ENCODE peak calls at places on chromosomes 6 and 20, in seven cellular contexts. J is GM23338, V is neural progenitor cell, H is GM23248, G is PC-3, L is HCT116, M is hepatocyte. A is an unnamed sample.

GRCh38 chr20:11172881-11173280 is 499.1 kb upstream of the JAG1 start:
- DNase-seq in J (no peak), V (no peak), H (no peak), G (no peak), L (no peak), M (no peak), A (no peak)

GRCh38 chr20:58864346-58864745 is 11.8 kb downstream of the GNAS start:
- DNase-seq in J (no peak), V (no peak), H (no peak), G (peak), L (no peak), M (no peak), A (peak)

GRCh38 chr6:75752365-75752764 is 3.3 kb downstream of the MYO6 start:
- DNase-seq in J (no peak), V (no peak), H (peak), G (peak), L (no peak), M (peak), A (no peak)

GRCh38 chr20:2151805-2152727 is 50.4 kb downstream of the STK35 start:
- DNase-seq in J (no peak), V (no peak), H (peak), G (peak), L (no peak), M (peak), A (no peak)

GRCh38 chr20:58017237-58017969 is 211.1 kb downstream of the ANKRD60 start:
- DNase-seq in J (no peak), V (no peak), H (peak), G (peak), L (peak), M (no peak), A (no peak)

GRCh38 chr20:4082406-4083102 is 67.2 kb upstream of the RNF24 start:
- DNase-seq in J (peak), V (peak), H (peak), G (peak), L (no peak), M (peak), A (no peak)

GRCh38 chr6:143498428-143498827 is 13.1 kb downstream of the FUCA2 start:
- DNase-seq in J (no peak), V (no peak), H (no peak), G (no peak), L (no peak), M (no peak), A (no peak)

GRCh38 chr6:126170875-126171489 is 168.9 kb upstream of the CENPW start:
- DNase-seq in J (peak), V (peak), H (peak), G (peak), L (no peak), M (peak), A (peak)

GRCh38 chr20:32457476-32457986 is 99.4 kb downstream of the ASXL1 start:
- DNase-seq in J (peak), V (peak), H (peak), G (peak), L (no peak), M (peak), A (no peak)

GRCh38 chr6:128597956-128598355 is 77.6 kb upstream of the PTPRK start:
- DNase-seq in J (no peak), V (no peak), H (peak), G (peak), L (no peak), M (no peak), A (no peak)

GRCh38 chr6:156589281-156589680 is 187.9 kb upstream of the ARID1B start:
- DNase-seq in J (no peak), V (no peak), H (peak), G (no peak), L (no peak), M (no peak), A (no peak)

GRCh38 chr6:24761193-24761835 is 13.4 kb upstream of the GMNN start:
- DNase-seq in J (peak), V (peak), H (no peak), G (no peak), L (no peak), M (no peak), A (no peak)
- H2AFZ ChIP-seq in J (peak), V (peak), H (no peak), G (peak), L (no peak), M (no peak), A (peak)

GRCh38 chr20:14493408-14493807 is 156.0 kb upstream of the FLRT3 start:
- DNase-seq in J (no peak), V (no peak), H (no peak), G (no peak), L (no peak), M (no peak), A (no peak)

GRCh38 chr20:14494355-14494754 is 156.9 kb upstream of the FLRT3 start:
- DNase-seq in J (no peak), V (no peak), H (no peak), G (no peak), L (no peak), M (no peak), A (no peak)

GRCh38 chr20:14491436-14491835 is 154.0 kb upstream of the FLRT3 start:
- DNase-seq in J (no peak), V (no peak), H (no peak), G (no peak), L (no peak), M (no peak), A (no peak)

GRCh38 chr20:14489544-14489943 is 152.1 kb upstream of the FLRT3 start:
- DNase-seq in J (no peak), V (no peak), H (no peak), G (no peak), L (no peak), M (no peak), A (no peak)

GRCh38 chr20:14488756-14489479 is 151.5 kb upstream of the FLRT3 start:
- DNase-seq in J (no peak), V (no peak), H (no peak), G (peak), L (no peak), M (no peak), A (no peak)
- TF ChIP-seq EZH2phosphoT487 in J (no peak), V (no peak), H (no peak), G (no peak), L (no peak), M (no peak), A (no peak)

DNA sequence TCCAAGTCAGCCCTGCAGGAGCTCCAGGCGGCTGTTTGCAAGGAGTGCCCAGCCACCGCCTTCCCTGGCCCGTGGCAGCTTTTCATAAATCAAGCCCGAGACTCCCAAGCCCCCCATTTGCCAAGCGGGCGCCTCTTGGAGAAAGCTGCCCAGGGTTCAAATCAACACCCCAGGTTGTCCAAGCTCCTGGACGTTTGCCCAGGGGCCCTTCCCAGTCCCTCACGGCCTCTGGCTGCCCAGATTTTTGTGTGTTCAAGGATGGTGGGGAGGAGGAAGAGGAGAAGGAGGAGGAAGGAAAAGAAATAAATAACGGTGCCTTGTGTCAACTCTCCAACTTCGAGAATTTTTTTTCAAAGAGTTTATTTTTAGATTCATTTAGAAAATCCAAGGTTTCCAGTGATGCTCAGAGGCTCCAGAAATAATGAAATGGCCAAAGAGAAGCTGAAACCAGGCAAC is 20.6 kb upstream of the NFATC2 start:
- DNase-seq in J (no peak), V (no peak), H (peak), G (no peak), L (no peak), M (peak), A (no peak)
- H3K27ac ChIP-seq in J (no peak), V (no peak), H (peak), G (peak), L (no peak), M (peak), A (no peak)

GRCh38 chr20:37102571-37102970 is 6.8 kb upstream of the RBL1 start:
- DNase-seq in J (no peak), V (no peak), H (no peak), G (no peak), L (no peak), M (no peak), A (no peak)
- H2AFZ ChIP-seq in J (peak), V (no peak), H (no peak), G (no peak), L (no peak), M (no peak), A (no peak)

GRCh38 chr6:17039266-17039665 is 62.6 kb upstream of the STMND1 start:
- DNase-seq in J (no peak), V (no peak), H (no peak), G (peak), L (no peak), M (no peak), A (no peak)

GRCh38 chr6:17035994-17036393 is 65.9 kb upstream of the STMND1 start:
- DNase-seq in J (no peak), V (no peak), H (no peak), G (no peak), L (no peak), M (no peak), A (no peak)

GRCh38 chr6:17042422-17043147 is 59.3 kb upstream of the STMND1 start:
- DNase-seq in J (peak), V (peak), H (peak), G (peak), L (peak), M (peak), A (no peak)

GRCh38 chr6:17035257-17035757 is 66.5 kb upstream of the STMND1 start:
- DNase-seq in J (no peak), V (no peak), H (no peak), G (no peak), L (no peak), M (peak), A (no peak)

DNA sequence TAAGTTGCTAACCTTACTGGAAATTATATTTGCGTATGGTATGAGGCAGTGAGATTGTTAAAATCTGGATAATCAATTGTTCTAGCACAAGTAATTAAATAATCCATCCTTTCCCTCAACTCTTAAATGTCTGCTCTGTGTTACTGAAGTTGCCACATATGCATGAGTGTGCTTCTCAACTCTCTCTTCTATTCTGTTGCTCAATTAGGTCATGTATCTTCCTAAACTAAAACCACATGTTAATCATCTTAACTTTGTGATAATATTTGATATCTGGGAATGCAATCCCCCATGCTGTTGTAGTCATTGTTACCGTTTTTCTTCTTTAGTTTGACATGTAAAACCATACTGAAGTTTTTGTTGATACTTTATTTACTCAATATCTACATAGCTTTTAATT is 63.5 kb upstream of the STMND1 start:
- DNase-seq in J (no peak), V (no peak), H (peak), G (no peak), L (no peak), M (no peak), A (no peak)
- TF ChIP-seq EZH2phosphoT487 in J (no peak), V (no peak), H (no peak), G (no peak), L (no peak), M (no peak), A (no peak)

DNA sequence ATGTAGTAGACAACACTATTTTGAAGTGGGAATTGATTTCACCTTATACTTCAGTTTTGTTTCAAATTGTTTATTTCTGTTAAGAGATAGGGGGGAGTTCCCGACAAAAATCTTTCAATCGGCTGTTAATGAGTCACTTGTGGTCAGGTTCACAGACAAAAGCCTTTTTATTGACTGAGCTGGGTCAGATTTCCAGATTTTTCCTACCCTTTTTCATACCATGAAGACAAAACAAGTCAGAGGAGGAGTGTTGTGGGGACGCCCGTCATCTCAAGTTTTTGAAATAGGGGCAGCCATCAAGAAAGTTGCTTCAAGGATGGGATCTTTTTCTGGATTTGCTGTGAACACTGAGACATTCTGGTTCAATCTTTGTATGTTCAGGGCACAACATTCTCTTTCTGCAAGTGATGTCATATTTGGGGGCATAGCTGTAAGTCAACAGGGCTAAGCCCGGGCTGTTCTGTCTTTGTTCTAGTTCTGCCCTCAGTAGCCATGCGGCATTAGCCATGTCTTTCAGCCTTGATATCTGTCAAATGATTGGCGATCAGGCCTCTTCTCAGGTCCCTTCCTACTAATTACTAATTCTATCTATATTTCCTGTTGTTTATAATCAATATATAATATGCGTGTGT is 496.0 kb upstream of the MARCKS start:
- DNase-seq in J (no peak), V (no peak), H (peak), G (peak), L (peak), M (no peak), A (no peak)
- H3K27ac ChIP-seq in J (no peak), V (no peak), H (peak), G (peak), L (no peak), M (peak), A (no peak)

GRCh38 chr6:86331889-86332288 is 605.4 kb upstream of the HTR1E start:
- DNase-seq in J (peak), V (no peak), H (no peak), G (no peak), L (no peak), M (no peak), A (no peak)
- H2AFZ ChIP-seq in J (peak), V (no peak), H (no peak), G (no peak), L (no peak), M (no peak), A (no peak)